ENCODE peak calls at places on chromosomes 2 and 18, in eight cellular contexts. One of them, this sample, is unnamed.

GRCh38 chr18:46555724-46556123 is 101.3 kb downstream of the LOXHD1 start:
- DNase-seq in effector memory CD4-positive, alpha-beta T cell: no peak
- DNase-seq in SK-N-SH: peak; percentile 45
- DNase-seq in psoas muscle: peak; percentile 56
- DNase-seq in H7: peak; percentile 88
- DNase-seq in mesenchymal stem cell: no peak
- DNase-seq in PC-3: peak; percentile 34
- DNase-seq in prostate gland: no peak
- DNase-seq in this sample: peak; percentile 15

GRCh38 chr2:113281920-113282746 is 3.4 kb upstream of the PAX8 start:
- DNase-seq in effector memory CD4-positive, alpha-beta T cell: no peak
- DNase-seq in SK-N-SH: no peak
- DNase-seq in psoas muscle: no peak
- DNase-seq in H7: no peak
- DNase-seq in mesenchymal stem cell: no peak
- DNase-seq in PC-3: no peak
- DNase-seq in prostate gland: no peak
- DNase-seq in this sample: no peak

GRCh38 chr2:124913873-124914272 is 888.8 kb downstream of the CNTNAP5 start:
- DNase-seq in effector memory CD4-positive, alpha-beta T cell: no peak
- DNase-seq in SK-N-SH: no peak
- DNase-seq in psoas muscle: no peak
- DNase-seq in H7: no peak
- DNase-seq in mesenchymal stem cell: peak; percentile 22
- DNase-seq in PC-3: no peak
- DNase-seq in prostate gland: no peak
- DNase-seq in this sample: no peak

GRCh38 chr18:3823073-3823472 is 373.1 kb downstream of the TGIF1 start:
- DNase-seq in effector memory CD4-positive, alpha-beta T cell: no peak
- DNase-seq in SK-N-SH: no peak
- DNase-seq in psoas muscle: no peak
- DNase-seq in H7: no peak
- DNase-seq in mesenchymal stem cell: no peak
- DNase-seq in PC-3: no peak
- DNase-seq in prostate gland: no peak
- DNase-seq in this sample: no peak

GRCh38 chr2:101305492-101306123 is 2.9 kb downstream of the RNF149 start:
- DNase-seq in effector memory CD4-positive, alpha-beta T cell: no peak
- DNase-seq in SK-N-SH: no peak
- DNase-seq in psoas muscle: no peak
- DNase-seq in H7: no peak
- DNase-seq in mesenchymal stem cell: peak; percentile 85
- DNase-seq in PC-3: peak; percentile 61
- DNase-seq in prostate gland: no peak
- DNase-seq in this sample: no peak

GRCh38 chr2:1402064-1402463 is 11.2 kb upstream of the TPO start:
- DNase-seq in effector memory CD4-positive, alpha-beta T cell: no peak
- DNase-seq in SK-N-SH: no peak
- DNase-seq in psoas muscle: no peak
- DNase-seq in H7: no peak
- DNase-seq in mesenchymal stem cell: no peak
- DNase-seq in PC-3: no peak
- DNase-seq in prostate gland: no peak
- DNase-seq in this sample: no peak

GRCh38 chr18:13222371-13223281 is 4.1 kb downstream of the LDLRAD4 start:
- DNase-seq in effector memory CD4-positive, alpha-beta T cell: no peak
- DNase-seq in SK-N-SH: peak; percentile 77
- DNase-seq in psoas muscle: peak; percentile 82
- DNase-seq in H7: no peak
- DNase-seq in mesenchymal stem cell: peak; percentile 33
- DNase-seq in PC-3: peak; percentile 23
- DNase-seq in prostate gland: peak; percentile 78
- DNase-seq in this sample: no peak

GRCh38 chr2:45610281-45611019 is 617 bp downstream of the SRBD1 start:
- DNase-seq in effector memory CD4-positive, alpha-beta T cell: peak; percentile 38
- DNase-seq in SK-N-SH: peak; percentile 71
- DNase-seq in psoas muscle: peak; percentile 59
- DNase-seq in H7: peak; percentile 56
- DNase-seq in mesenchymal stem cell: peak; percentile 78
- DNase-seq in PC-3: peak; percentile 67
- DNase-seq in prostate gland: peak; percentile 42
- DNase-seq in this sample: peak; percentile 56

GRCh38 chr2:189770590-189771322 is 8.2 kb upstream of the OSGEPL1 start:
- DNase-seq in effector memory CD4-positive, alpha-beta T cell: no peak
- DNase-seq in SK-N-SH: no peak
- DNase-seq in psoas muscle: no peak
- DNase-seq in H7: no peak
- DNase-seq in mesenchymal stem cell: no peak
- DNase-seq in PC-3: no peak
- DNase-seq in prostate gland: no peak
- DNase-seq in this sample: no peak

GRCh38 chr2:47767880-47768609 is 14.9 kb upstream of the MSH6 start:
- DNase-seq in effector memory CD4-positive, alpha-beta T cell: peak; percentile 34
- DNase-seq in SK-N-SH: peak; percentile 90
- DNase-seq in psoas muscle: peak; percentile 83
- DNase-seq in H7: peak; percentile 90
- DNase-seq in mesenchymal stem cell: peak; percentile 40
- DNase-seq in PC-3: peak; percentile 66
- DNase-seq in prostate gland: peak; percentile 38
- DNase-seq in this sample: peak; percentile 26

GRCh38 chr2:198316852-198317395 is 512.5 kb downstream of the PLCL1 start:
- DNase-seq in effector memory CD4-positive, alpha-beta T cell: no peak
- DNase-seq in SK-N-SH: no peak
- DNase-seq in psoas muscle: no peak
- DNase-seq in H7: no peak
- DNase-seq in mesenchymal stem cell: no peak
- DNase-seq in PC-3: no peak
- DNase-seq in prostate gland: no peak
- DNase-seq in this sample: no peak

GRCh38 chr2:69017080-69017479 is 4.1 kb downstream of the ANTXR1 start:
- DNase-seq in effector memory CD4-positive, alpha-beta T cell: no peak
- DNase-seq in SK-N-SH: no peak
- DNase-seq in psoas muscle: no peak
- DNase-seq in H7: no peak
- DNase-seq in mesenchymal stem cell: peak; percentile 81
- DNase-seq in PC-3: peak; percentile 23
- DNase-seq in prostate gland: no peak
- DNase-seq in this sample: peak; percentile 13

GRCh38 chr2:86055314-86055713 is 50.4 kb downstream of the POLR1A start:
- DNase-seq in effector memory CD4-positive, alpha-beta T cell: no peak
- DNase-seq in SK-N-SH: no peak
- DNase-seq in psoas muscle: no peak
- DNase-seq in H7: no peak
- DNase-seq in mesenchymal stem cell: no peak
- DNase-seq in PC-3: no peak
- DNase-seq in prostate gland: no peak
- DNase-seq in this sample: no peak
- H3K36me3 ChIP-seq in effector memory CD4-positive, alpha-beta T cell: peaks cover 27% of the 10 kb centered on the region
- H3K36me3 ChIP-seq in SK-N-SH: peaks cover 58% of the 10 kb centered on the region
- H3K36me3 ChIP-seq in psoas muscle: peaks cover 84% of the 10 kb centered on the region
- H3K36me3 ChIP-seq in H7: peaks cover 20% of the 10 kb centered on the region
- H3K36me3 ChIP-seq in mesenchymal stem cell: peaks cover 39% of the 10 kb centered on the region
- H3K36me3 ChIP-seq in PC-3: peaks cover 35% of the 10 kb centered on the region
- H3K36me3 ChIP-seq in prostate gland: peaks cover 16% of the 10 kb centered on the region
- H3K36me3 ChIP-seq in this sample: peaks cover 53% of the 10 kb centered on the region

GRCh38 chr18:56269958-56270357 is 368.4 kb downstream of the TXNL1 start:
- DNase-seq in effector memory CD4-positive, alpha-beta T cell: no peak
- DNase-seq in SK-N-SH: no peak
- DNase-seq in psoas muscle: no peak
- DNase-seq in H7: no peak
- DNase-seq in mesenchymal stem cell: no peak
- DNase-seq in PC-3: no peak
- DNase-seq in prostate gland: no peak
- DNase-seq in this sample: no peak

GRCh38 chr18:56270851-56271250 is 367.5 kb downstream of the TXNL1 start:
- DNase-seq in effector memory CD4-positive, alpha-beta T cell: no peak
- DNase-seq in SK-N-SH: no peak
- DNase-seq in psoas muscle: no peak
- DNase-seq in H7: no peak
- DNase-seq in mesenchymal stem cell: no peak
- DNase-seq in PC-3: no peak
- DNase-seq in prostate gland: no peak
- DNase-seq in this sample: no peak

GRCh38 chr18:56267334-56267733 is 371.1 kb downstream of the TXNL1 start:
- DNase-seq in effector memory CD4-positive, alpha-beta T cell: no peak
- DNase-seq in SK-N-SH: no peak
- DNase-seq in psoas muscle: no peak
- DNase-seq in H7: no peak
- DNase-seq in mesenchymal stem cell: no peak
- DNase-seq in PC-3: no peak
- DNase-seq in prostate gland: no peak
- DNase-seq in this sample: peak; percentile 43
- H3K36me3 ChIP-seq in effector memory CD4-positive, alpha-beta T cell: no peaks in the 10 kb centered on the region
- H3K36me3 ChIP-seq in SK-N-SH: no peaks in the 10 kb centered on the region
- H3K36me3 ChIP-seq in psoas muscle: no peaks in the 10 kb centered on the region
- H3K36me3 ChIP-seq in H7: no peaks in the 10 kb centered on the region
- H3K36me3 ChIP-seq in mesenchymal stem cell: no peaks in the 10 kb centered on the region
- H3K36me3 ChIP-seq in PC-3: no peaks in the 10 kb centered on the region
- H3K36me3 ChIP-seq in prostate gland: no peaks in the 10 kb centered on the region
- H3K36me3 ChIP-seq in this sample: no peaks in the 10 kb centered on the region

DNA sequence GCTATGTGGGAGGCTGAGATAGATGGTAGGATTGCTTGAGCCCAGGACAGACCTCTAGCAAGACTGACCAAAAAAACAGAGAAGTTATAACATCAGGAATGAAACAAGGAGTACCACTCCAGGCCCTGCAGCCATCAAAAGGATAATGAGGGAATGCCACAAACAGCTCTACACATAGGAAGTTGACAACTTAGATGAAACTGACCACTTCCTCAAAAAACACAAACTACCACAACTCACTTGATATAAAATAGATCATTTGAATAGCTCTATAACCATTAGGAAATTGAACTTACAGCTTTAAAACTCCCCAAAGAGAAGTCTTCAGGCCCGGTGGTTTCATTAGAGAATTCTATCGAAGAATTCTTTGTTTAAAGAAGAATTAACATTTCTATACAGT is 12.9 kb upstream of the ESPNL start:
- DNase-seq in effector memory CD4-positive, alpha-beta T cell: no peak
- DNase-seq in SK-N-SH: no peak
- DNase-seq in psoas muscle: no peak
- DNase-seq in H7: no peak
- DNase-seq in mesenchymal stem cell: no peak
- DNase-seq in PC-3: no peak
- DNase-seq in prostate gland: no peak
- DNase-seq in this sample: no peak
- H3K36me3 ChIP-seq in effector memory CD4-positive, alpha-beta T cell: peaks cover 15% of the 10 kb centered on the region
- H3K36me3 ChIP-seq in SK-N-SH: peaks cover 9% of the 10 kb centered on the region
- H3K36me3 ChIP-seq in psoas muscle: peaks cover 19% of the 10 kb centered on the region
- H3K36me3 ChIP-seq in H7: peaks cover 16% of the 10 kb centered on the region
- H3K36me3 ChIP-seq in mesenchymal stem cell: peaks cover 20% of the 10 kb centered on the region
- H3K36me3 ChIP-seq in PC-3: peaks cover 4% of the 10 kb centered on the region
- H3K36me3 ChIP-seq in prostate gland: no peaks in the 10 kb centered on the region
- H3K36me3 ChIP-seq in this sample: peaks cover 18% of the 10 kb centered on the region

GRCh38 chr2:27069961-27070618 is 1.4 kb downstream of the OST4 start:
- DNase-seq in effector memory CD4-positive, alpha-beta T cell: no peak
- DNase-seq in SK-N-SH: no peak
- DNase-seq in psoas muscle: no peak
- DNase-seq in H7: no peak
- DNase-seq in mesenchymal stem cell: no peak
- DNase-seq in PC-3: no peak
- DNase-seq in prostate gland: no peak
- DNase-seq in this sample: no peak

GRCh38 chr2:27065128-27065527 is 6.3 kb downstream of the OST4 start:
- DNase-seq in effector memory CD4-positive, alpha-beta T cell: no peak
- DNase-seq in SK-N-SH: no peak
- DNase-seq in psoas muscle: no peak
- DNase-seq in H7: no peak
- DNase-seq in mesenchymal stem cell: no peak
- DNase-seq in PC-3: no peak
- DNase-seq in prostate gland: no peak
- DNase-seq in this sample: no peak

GRCh38 chr2:27070653-27071276 is 689 bp downstream of the OST4 start:
- DNase-seq in effector memory CD4-positive, alpha-beta T cell: no peak
- DNase-seq in SK-N-SH: no peak
- DNase-seq in psoas muscle: no peak
- DNase-seq in H7: no peak
- DNase-seq in mesenchymal stem cell: no peak
- DNase-seq in PC-3: no peak
- DNase-seq in prostate gland: no peak
- DNase-seq in this sample: no peak

GRCh38 chr2:27069436-27069835 is 2.0 kb downstream of the OST4 start:
- DNase-seq in effector memory CD4-positive, alpha-beta T cell: no peak
- DNase-seq in SK-N-SH: no peak
- DNase-seq in psoas muscle: no peak
- DNase-seq in H7: no peak
- DNase-seq in mesenchymal stem cell: no peak
- DNase-seq in PC-3: no peak
- DNase-seq in prostate gland: no peak
- DNase-seq in this sample: no peak

GRCh38 chr2:27067385-27067784 is 4.1 kb downstream of the OST4 start:
- DNase-seq in effector memory CD4-positive, alpha-beta T cell: no peak
- DNase-seq in SK-N-SH: no peak
- DNase-seq in psoas muscle: no peak
- DNase-seq in H7: no peak
- DNase-seq in mesenchymal stem cell: no peak
- DNase-seq in PC-3: no peak
- DNase-seq in prostate gland: no peak
- DNase-seq in this sample: no peak
- H3K36me3 ChIP-seq in effector memory CD4-positive, alpha-beta T cell: peaks cover 16% of the 10 kb centered on the region
- H3K36me3 ChIP-seq in SK-N-SH: peaks cover 47% of the 10 kb centered on the region
- H3K36me3 ChIP-seq in psoas muscle: peaks cover 55% of the 10 kb centered on the region
- H3K36me3 ChIP-seq in H7: peaks cover 22% of the 10 kb centered on the region
- H3K36me3 ChIP-seq in mesenchymal stem cell: peaks cover 40% of the 10 kb centered on the region
- H3K36me3 ChIP-seq in PC-3: peaks cover 17% of the 10 kb centered on the region
- H3K36me3 ChIP-seq in prostate gland: no peaks in the 10 kb centered on the region
- H3K36me3 ChIP-seq in this sample: peaks cover 42% of the 10 kb centered on the region

DNA sequence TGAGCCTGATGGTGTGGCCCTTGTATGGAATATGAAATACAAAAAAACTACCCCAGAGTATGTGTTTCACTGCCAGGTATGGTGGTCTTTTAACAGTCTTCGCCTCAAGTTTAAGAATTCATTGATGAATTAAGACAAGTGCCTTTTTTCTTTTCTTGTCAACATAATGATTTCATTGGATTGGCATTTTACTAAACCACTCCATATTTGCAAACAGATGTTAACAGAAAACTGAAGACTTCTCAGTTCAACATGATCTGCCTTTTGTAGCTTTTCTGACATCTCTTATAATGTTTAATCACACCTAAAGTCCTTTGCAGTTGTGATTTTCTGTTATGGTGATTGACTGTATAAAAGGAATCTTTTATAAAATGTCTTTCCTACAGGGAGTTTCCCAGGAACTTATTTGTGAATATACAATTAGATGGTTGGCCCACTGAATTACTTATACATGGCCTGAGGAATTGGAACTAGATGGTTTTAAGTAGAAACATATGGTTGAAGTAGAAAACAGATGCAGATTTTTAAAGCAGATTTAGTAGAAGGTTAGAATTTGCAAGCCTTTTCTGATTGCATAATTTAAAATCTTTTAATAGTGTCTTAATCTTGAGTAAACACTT is 39.7 kb downstream of the DYNC1I2 start:
- DNase-seq in effector memory CD4-positive, alpha-beta T cell: no peak
- DNase-seq in SK-N-SH: peak; percentile 14
- DNase-seq in psoas muscle: no peak
- DNase-seq in H7: no peak
- DNase-seq in mesenchymal stem cell: no peak
- DNase-seq in PC-3: no peak
- DNase-seq in prostate gland: no peak
- DNase-seq in this sample: no peak
- H3K36me3 ChIP-seq in effector memory CD4-positive, alpha-beta T cell: peaks cover 40% of the 10 kb centered on the region
- H3K36me3 ChIP-seq in SK-N-SH: peaks cover 88% of the 10 kb centered on the region
- H3K36me3 ChIP-seq in psoas muscle: peaks cover 80% of the 10 kb centered on the region
- H3K36me3 ChIP-seq in H7: peaks cover 7% of the 10 kb centered on the region
- H3K36me3 ChIP-seq in mesenchymal stem cell: peaks cover 11% of the 10 kb centered on the region
- H3K36me3 ChIP-seq in PC-3: peaks cover 37% of the 10 kb centered on the region
- H3K36me3 ChIP-seq in prostate gland: peaks cover 3% of the 10 kb centered on the region
- H3K36me3 ChIP-seq in this sample: peaks cover 50% of the 10 kb centered on the region